ENCODE peak calls at places on chromosomes 11 and 22, in ten cellular contexts. A is hepatocyte; O is naive thymus-derived CD4-positive, alpha-beta T cell; C is neuronal stem cell; P is prostate gland; B is body of pancreas; S is stomach; Y is GM23338; I is tibial artery; M is CD4-positive, CD25-positive, alpha-beta regulatory T cell. N is an unnamed sample. For H3K4me1, the result is how much of the 10 kb centered on the place peaks cover.

GRCh38 chr11:63847363-63847762 is 8.5 kb downstream of the MARK2 start:
- DNase-seq in Y (peak), C (no peak), B (peak), O (no peak), I (no peak), S (peak), P (peak), M (no peak), A (no peak), N (no peak)

GRCh38 chr11:109547356-109548027 is 125.5 kb downstream of the C11orf87 start:
- DNase-seq in A (no peak), B (no peak), S (no peak), M (no peak), O (no peak), Y (no peak), C (no peak), I (no peak), P (no peak), N (no peak)

GRCh38 chr11:42806191-42806590 is 505.6 kb upstream of the API5 start:
- DNase-seq in M (no peak), B (no peak), I (no peak), Y (no peak), P (no peak), O (no peak), S (no peak), A (no peak), C (no peak), N (no peak)

GRCh38 chr11:62981743-62982142 is 3.0 kb downstream of the SLC22A6 start:
- DNase-seq in S (no peak), P (no peak), C (no peak), M (no peak), Y (peak), I (no peak), A (no peak), B (no peak), O (no peak), N (no peak)

GRCh38 chr22:43829448-43829821 is 17.3 kb upstream of the EFCAB6 start:
- DNase-seq in M (no peak), C (no peak), P (no peak), I (peak), S (no peak), O (no peak), A (peak), Y (no peak), B (no peak), N (no peak)

GRCh38 chr11:78179459-78180071 is 8.9 kb downstream of the KCTD21 start:
- DNase-seq in A (peak), S (no peak), Y (no peak), B (no peak), O (no peak), P (no peak), I (no peak), C (no peak), M (no peak), N (no peak)

GRCh38 chr11:86490582-86490981 is 115.9 kb downstream of the CCDC81 start:
- DNase-seq in S (no peak), I (no peak), Y (no peak), A (no peak), O (no peak), B (no peak), M (no peak), C (no peak), P (no peak), N (no peak)

GRCh38 chr11:68839953-68840641 is 1.6 kb downstream of the CPT1A start:
- DNase-seq in O (no peak), M (peak), P (no peak), I (no peak), C (no peak), S (no peak), B (no peak), A (no peak), Y (peak), N (peak)

GRCh38 chr11:23903044-23903704 is 593.7 kb upstream of the LUZP2 start:
- DNase-seq in O (no peak), P (no peak), M (no peak), I (no peak), S (no peak), C (no peak), A (peak), B (no peak), Y (no peak), N (no peak)

GRCh38 chr11:36411202-36411640 is 98.9 kb downstream of the TRAF6 start:
- DNase-seq in A (no peak), M (peak), S (peak), C (no peak), Y (no peak), P (no peak), O (no peak), I (no peak), B (no peak), N (no peak)

GRCh38 chr11:36408476-36409136 is 101.5 kb downstream of the TRAF6 start:
- DNase-seq in O (no peak), M (no peak), B (no peak), P (no peak), Y (no peak), C (no peak), A (no peak), S (no peak), I (no peak), N (no peak)

GRCh38 chr11:36409152-36409713 is 100.8 kb downstream of the TRAF6 start:
- DNase-seq in P (no peak), O (peak), Y (no peak), C (no peak), M (peak), B (no peak), A (no peak), I (no peak), S (no peak), N (no peak)

GRCh38 chr11:36417154-36417553 is 92.9 kb downstream of the TRAF6 start:
- DNase-seq in A (no peak), P (no peak), O (no peak), S (no peak), Y (no peak), M (no peak), C (no peak), I (no peak), B (no peak), N (no peak)

GRCh38 chr11:36412781-36413383 is 97.2 kb downstream of the TRAF6 start:
- DNase-seq in M (no peak), S (no peak), P (no peak), Y (no peak), C (no peak), O (no peak), B (no peak), I (no peak), A (no peak), N (no peak)
- H3K4me1 ChIP-seq in M (under half), S (under half), P (under half), Y (under half), C (under half), O (under half), B (under half), I (under half), A (under half), N (half or more)

GRCh38 chr11:1874406-1875092 is 17.1 kb downstream of the PRR33 start:
- DNase-seq in B (no peak), M (no peak), Y (no peak), A (no peak), I (no peak), P (no peak), C (no peak), S (no peak), O (no peak), N (no peak)
- H3K4me1 ChIP-seq in B (under half), M (half or more), Y (under half), A (under half), I (under half), P (under half), C (under half), S (under half), O (under half), N (under half)

GRCh38 chr11:119431523-119431922 is 8.6 kb upstream of the THY1 start:
- DNase-seq in O (no peak), Y (no peak), P (no peak), A (no peak), I (no peak), S (no peak), C (no peak), B (no peak), M (no peak), N (no peak)

GRCh38 chr11:119436093-119436492 is 13.1 kb upstream of the THY1 start:
- DNase-seq in O (no peak), Y (no peak), M (no peak), B (no peak), P (no peak), I (no peak), C (no peak), A (no peak), S (no peak), N (no peak)

GRCh38 chr11:119434531-119435330 is 11.8 kb upstream of the THY1 start:
- DNase-seq in P (no peak), S (no peak), Y (no peak), C (no peak), O (no peak), B (no peak), A (no peak), M (no peak), I (no peak), N (no peak)

GRCh38 chr11:119432484-119433368 is 9.8 kb upstream of the THY1 start:
- DNase-seq in B (no peak), O (no peak), S (no peak), P (no peak), A (peak), M (no peak), I (no peak), Y (peak), C (no peak), N (no peak)

GRCh38 chr11:119433369-119433749 is 10.4 kb upstream of the THY1 start:
- DNase-seq in M (no peak), O (no peak), Y (no peak), B (no peak), C (no peak), I (no peak), P (no peak), S (no peak), A (no peak), N (no peak)
- H3K4me1 ChIP-seq in M (under half), O (under half), Y (under half), B (under half), C (under half), I (under half), P (under half), S (under half), A (under half), N (under half)

GRCh38 chr11:72026029-72026428 is 27.3 kb downstream of the IL18BP start:
- DNase-seq in M (no peak), O (no peak), C (no peak), A (no peak), P (no peak), S (no peak), Y (no peak), B (no peak), I (no peak), N (no peak)

GRCh38 chr11:72030428-72031045 is 31.8 kb downstream of the IL18BP start:
- DNase-seq in A (no peak), Y (no peak), M (no peak), B (no peak), S (no peak), O (no peak), I (no peak), C (no peak), P (peak), N (no peak)
- H3K4me1 ChIP-seq in A (under half), Y (under half), M (half or more), B (under half), S (under half), O (under half), I (under half), C (under half), P (under half), N (half or more)

GRCh38 chr11:8806974-8807373 is 104.0 kb upstream of the AKIP1 start:
- DNase-seq in O (no peak), A (no peak), S (no peak), B (no peak), P (no peak), I (no peak), C (no peak), M (no peak), Y (no peak), N (no peak)
- H3K4me1 ChIP-seq in O (under half), A (under half), S (under half), B (half or more), P (under half), I (under half), C (under half), M (under half), Y (under half), N (under half)

GRCh38 chr11:34269031-34269430 is 88.8 kb downstream of the ABTB2 start:
- DNase-seq in A (no peak), O (no peak), I (no peak), Y (no peak), C (no peak), B (no peak), S (no peak), M (no peak), P (no peak), N (no peak)
- H3K4me1 ChIP-seq in A (under half), O (under half), I (under half), Y (under half), C (under half), B (under half), S (under half), M (under half), P (under half), N (under half)

DNA sequence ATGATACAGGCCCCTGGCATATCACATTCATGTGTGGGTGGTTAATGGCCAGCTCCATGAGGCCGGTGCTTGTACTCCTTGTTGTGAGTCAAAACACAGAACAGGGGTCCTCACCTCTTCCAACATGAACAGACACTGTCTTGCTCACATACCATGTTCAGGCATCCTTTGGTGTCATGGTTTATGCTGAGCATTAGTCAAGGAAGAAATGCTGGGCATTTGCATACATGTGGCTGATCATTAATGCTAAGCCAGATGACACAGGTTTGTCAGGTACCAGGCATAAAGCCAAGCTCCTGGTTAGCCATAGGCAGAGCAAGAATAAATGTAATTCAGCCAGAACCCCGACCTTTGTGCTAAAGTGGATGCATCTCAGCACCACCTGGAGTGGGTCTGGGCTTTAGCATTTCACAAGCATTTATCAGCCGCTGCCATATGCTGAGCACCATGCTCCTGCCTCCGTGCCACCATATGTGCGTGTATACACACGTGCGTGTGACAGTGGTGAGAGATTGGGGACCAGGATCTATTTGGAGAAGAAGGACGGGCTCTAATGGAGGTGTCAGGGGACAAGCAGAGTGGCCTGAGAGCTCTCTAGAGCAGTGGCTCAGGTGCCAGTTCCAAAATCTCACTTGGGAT is 55.0 kb downstream of the MICAL2 start:
- DNase-seq in O (no peak), B (no peak), P (no peak), A (no peak), Y (no peak), I (no peak), M (no peak), S (no peak), C (no peak), N (no peak)
- H3K4me1 ChIP-seq in O (under half), B (under half), P (under half), A (under half), Y (under half), I (under half), M (under half), S (under half), C (under half), N (under half)

GRCh38 chr22:20565079-20565734 is 57.8 kb downstream of the MED15 start:
- DNase-seq in Y (no peak), B (no peak), I (no peak), O (no peak), M (no peak), C (no peak), A (no peak), P (no peak), S (no peak), N (peak)
- H3K4me1 ChIP-seq in Y (under half), B (under half), I (under half), O (half or more), M (half or more), C (under half), A (under half), P (under half), S (under half), N (half or more)